ENCODE peak calls at places on chromosome 3, in four cellular contexts. One of them, this sample, is unnamed.

GRCh38 chr3:56590814-56591213 is 33.8 kb downstream of the CCDC66 start:
- DNase-seq in HCT116: no peak
- DNase-seq in K562: no peak
- DNase-seq in HepG2: no peak
- DNase-seq in this sample: no peak

GRCh38 chr3:31695280-31696008 is 162.7 kb downstream of the STT3B start:
- DNase-seq in HCT116: no peak
- DNase-seq in K562: no peak
- DNase-seq in HepG2: no peak
- DNase-seq in this sample: no peak

GRCh38 chr3:111277226-111277625 is 205.6 kb downstream of the NECTIN3 start:
- DNase-seq in HCT116: no peak
- DNase-seq in K562: no peak
- DNase-seq in HepG2: no peak
- DNase-seq in this sample: no peak

GRCh38 chr3:177714945-177715344 is 517.7 kb upstream of the TBL1XR1 start:
- DNase-seq in HCT116: no peak
- DNase-seq in K562: no peak
- DNase-seq in HepG2: no peak
- DNase-seq in this sample: no peak

GRCh38 chr3:31423522-31423921 is 109.2 kb upstream of the STT3B start:
- DNase-seq in HCT116: no peak
- DNase-seq in K562: no peak
- DNase-seq in HepG2: peak
- DNase-seq in this sample: no peak

GRCh38 chr3:27228805-27229204 is 140.4 kb downstream of the NEK10 start:
- DNase-seq in HCT116: peak
- DNase-seq in K562: no peak
- DNase-seq in HepG2: peak
- DNase-seq in this sample: no peak

GRCh38 chr3:117843356-117843755 is 1133.8 kb downstream of the TUSC7 start:
- DNase-seq in HCT116: no peak
- DNase-seq in K562: no peak
- DNase-seq in HepG2: no peak
- DNase-seq in this sample: no peak

GRCh38 chr3:185824467-185825378 is at the start of gene IGF2BP2:
- DNase-seq in HCT116: no peak
- DNase-seq in K562: peak
- DNase-seq in HepG2: peak
- DNase-seq in this sample: no peak

GRCh38 chr3:114877378-114878118 is 269.5 kb downstream of the ZBTB20 start:
- DNase-seq in HCT116: no peak
- DNase-seq in K562: no peak
- DNase-seq in HepG2: no peak
- DNase-seq in this sample: no peak

GRCh38 chr3:143035466-143036214 is 34.3 kb downstream of the U2SURP start:
- DNase-seq in HCT116: no peak
- DNase-seq in K562: no peak
- DNase-seq in HepG2: no peak
- DNase-seq in this sample: no peak

GRCh38 chr3:8773941-8774542 is 4.6 kb upstream of the OXTR start:
- DNase-seq in HCT116: no peak
- DNase-seq in K562: no peak
- DNase-seq in HepG2: no peak
- DNase-seq in this sample: no peak

GRCh38 chr3:174218011-174218410 is 641.1 kb upstream of the NAALADL2 start:
- DNase-seq in HCT116: no peak
- DNase-seq in K562: no peak
- DNase-seq in HepG2: no peak
- DNase-seq in this sample: no peak

GRCh38 chr3:51581529-51581928 is 43.0 kb downstream of the RAD54L2 start:
- DNase-seq in HCT116: no peak
- DNase-seq in K562: peak
- DNase-seq in HepG2: no peak
- DNase-seq in this sample: no peak

GRCh38 chr3:114147281-114147680 is 31.6 kb downstream of the DRD3 start:
- DNase-seq in HCT116: no peak
- DNase-seq in K562: no peak
- DNase-seq in HepG2: no peak
- DNase-seq in this sample: no peak

GRCh38 chr3:18657858-18658820 is 233.0 kb upstream of the SATB1 start:
- DNase-seq in HCT116: no peak
- DNase-seq in K562: no peak
- DNase-seq in HepG2: no peak
- DNase-seq in this sample: no peak

GRCh38 chr3:124859025-124859424 is 28.1 kb downstream of the ITGB5 start:
- DNase-seq in HCT116: no peak
- DNase-seq in K562: no peak
- DNase-seq in HepG2: no peak
- DNase-seq in this sample: peak

GRCh38 chr3:155409336-155409735 is 115.9 kb upstream of the STRIT1 start:
- DNase-seq in HCT116: no peak
- DNase-seq in K562: no peak
- DNase-seq in HepG2: no peak
- DNase-seq in this sample: no peak

GRCh38 chr3:64368163-64369025 is 143.1 kb upstream of the PRICKLE2 start:
- DNase-seq in HCT116: no peak
- DNase-seq in K562: no peak
- DNase-seq in HepG2: no peak
- DNase-seq in this sample: no peak

GRCh38 chr3:194407423-194407822 is 8.4 kb upstream of the GP5 start:
- DNase-seq in HCT116: no peak
- DNase-seq in K562: no peak
- DNase-seq in HepG2: peak
- DNase-seq in this sample: no peak

GRCh38 chr3:29871087-29871486 is 590.2 kb downstream of the RBMS3 start:
- DNase-seq in HCT116: no peak
- DNase-seq in K562: no peak
- DNase-seq in HepG2: no peak
- DNase-seq in this sample: no peak

GRCh38 chr3:11853450-11853849 is 6.8 kb upstream of the TAMM41 start:
- DNase-seq in HCT116: no peak
- DNase-seq in K562: no peak
- DNase-seq in HepG2: no peak
- DNase-seq in this sample: no peak

GRCh38 chr3:153349138-153349499 is 187.1 kb downstream of the RAP2B start:
- DNase-seq in HCT116: no peak
- DNase-seq in K562: no peak
- DNase-seq in HepG2: no peak
- DNase-seq in this sample: no peak

GRCh38 chr3:11495948-11496557 is 147.7 kb downstream of the VGLL4 start:
- DNase-seq in HCT116: no peak
- DNase-seq in K562: no peak
- DNase-seq in HepG2: no peak
- DNase-seq in this sample: no peak

GRCh38 chr3:30465454-30465853 is 140.9 kb upstream of the TGFBR2 start:
- DNase-seq in HCT116: no peak
- DNase-seq in K562: no peak
- DNase-seq in HepG2: no peak
- DNase-seq in this sample: no peak

GRCh38 chr3:86161493-86161892 is 829.5 kb downstream of the VGLL3 start:
- DNase-seq in HCT116: no peak
- DNase-seq in K562: no peak
- DNase-seq in HepG2: no peak
- DNase-seq in this sample: no peak

GRCh38 chr3:45010718-45011355 is 15.3 kb upstream of the CLEC3B start:
- DNase-seq in HCT116: no peak
- DNase-seq in K562: no peak
- DNase-seq in HepG2: no peak
- DNase-seq in this sample: no peak

GRCh38 chr3:71111784-71112440 is 471.6 kb downstream of the FOXP1 start:
- DNase-seq in HCT116: peak
- DNase-seq in K562: no peak
- DNase-seq in HepG2: peak
- DNase-seq in this sample: peak

GRCh38 chr3:41693799-41694198 is 268.1 kb downstream of the ULK4 start:
- DNase-seq in HCT116: no peak
- DNase-seq in K562: no peak
- DNase-seq in HepG2: no peak
- DNase-seq in this sample: no peak

GRCh38 chr3:49173116-49173791 is 1.9 kb downstream of the KLHDC8B start:
- DNase-seq in HCT116: no peak
- DNase-seq in K562: peak
- DNase-seq in HepG2: peak
- DNase-seq in this sample: no peak
- TF ChIP-seq SIN3A in HCT116: no peak
- TF ChIP-seq SIN3A in K562: no peak
- TF ChIP-seq SIN3A in HepG2: no peak
- TF ChIP-seq SIN3A in this sample: no peak

GRCh38 chr3:100753846-100754245 is 44.6 kb downstream of the TFG start:
- DNase-seq in HCT116: no peak
- DNase-seq in K562: no peak
- DNase-seq in HepG2: no peak
- DNase-seq in this sample: no peak

GRCh38 chr3:100760377-100760776 is 51.1 kb downstream of the TFG start:
- DNase-seq in HCT116: no peak
- DNase-seq in K562: no peak
- DNase-seq in HepG2: no peak
- DNase-seq in this sample: no peak

GRCh38 chr3:100756441-100756840 is 47.1 kb downstream of the TFG start:
- DNase-seq in HCT116: no peak
- DNase-seq in K562: no peak
- DNase-seq in HepG2: no peak
- DNase-seq in this sample: no peak

GRCh38 chr3:100759162-100759561 is 49.9 kb downstream of the TFG start:
- DNase-seq in HCT116: no peak
- DNase-seq in K562: peak
- DNase-seq in HepG2: no peak
- DNase-seq in this sample: no peak

DNA sequence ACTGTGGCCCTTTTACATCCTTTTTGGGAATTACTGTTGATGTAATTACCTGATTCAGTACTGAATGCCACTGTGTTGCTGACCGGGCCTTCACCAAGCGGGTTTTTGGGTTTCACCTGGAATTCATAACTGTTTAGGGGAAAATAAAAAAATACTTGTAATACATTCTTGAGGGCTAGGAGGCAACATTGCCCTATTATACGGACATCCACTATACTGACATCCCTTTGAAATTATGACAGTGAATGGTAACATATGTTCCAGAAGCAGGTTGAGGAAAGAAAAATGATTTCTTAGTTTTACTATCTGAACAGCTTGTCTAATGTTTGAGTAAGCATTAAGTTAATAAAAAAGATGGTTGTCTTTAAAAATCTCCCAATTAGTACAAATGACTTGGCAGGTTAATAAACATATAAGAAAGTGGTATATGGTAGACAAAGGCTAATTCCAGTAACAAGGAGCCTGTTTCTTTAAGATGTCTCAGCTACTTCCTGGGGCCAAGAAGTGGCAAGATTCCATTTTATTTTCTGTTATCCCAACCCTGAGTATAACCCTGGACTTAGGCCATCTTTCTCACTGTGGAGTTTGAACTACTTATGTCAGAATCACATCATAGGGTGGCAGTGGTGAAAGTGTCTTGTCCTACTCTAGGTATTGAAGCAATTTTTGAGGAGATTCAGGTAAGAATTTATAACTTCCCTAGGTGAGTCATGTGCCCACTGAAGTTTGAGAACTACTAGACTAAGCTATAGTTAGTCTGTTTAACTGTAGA is 45.5 kb downstream of the TFG start:
- DNase-seq in HCT116: no peak
- DNase-seq in K562: no peak
- DNase-seq in HepG2: no peak
- DNase-seq in this sample: no peak
- TF ChIP-seq CTCF in HCT116: no peak
- TF ChIP-seq CTCF in K562: no peak
- TF ChIP-seq CTCF in HepG2: no peak
- TF ChIP-seq CTCF in this sample: no peak

DNA sequence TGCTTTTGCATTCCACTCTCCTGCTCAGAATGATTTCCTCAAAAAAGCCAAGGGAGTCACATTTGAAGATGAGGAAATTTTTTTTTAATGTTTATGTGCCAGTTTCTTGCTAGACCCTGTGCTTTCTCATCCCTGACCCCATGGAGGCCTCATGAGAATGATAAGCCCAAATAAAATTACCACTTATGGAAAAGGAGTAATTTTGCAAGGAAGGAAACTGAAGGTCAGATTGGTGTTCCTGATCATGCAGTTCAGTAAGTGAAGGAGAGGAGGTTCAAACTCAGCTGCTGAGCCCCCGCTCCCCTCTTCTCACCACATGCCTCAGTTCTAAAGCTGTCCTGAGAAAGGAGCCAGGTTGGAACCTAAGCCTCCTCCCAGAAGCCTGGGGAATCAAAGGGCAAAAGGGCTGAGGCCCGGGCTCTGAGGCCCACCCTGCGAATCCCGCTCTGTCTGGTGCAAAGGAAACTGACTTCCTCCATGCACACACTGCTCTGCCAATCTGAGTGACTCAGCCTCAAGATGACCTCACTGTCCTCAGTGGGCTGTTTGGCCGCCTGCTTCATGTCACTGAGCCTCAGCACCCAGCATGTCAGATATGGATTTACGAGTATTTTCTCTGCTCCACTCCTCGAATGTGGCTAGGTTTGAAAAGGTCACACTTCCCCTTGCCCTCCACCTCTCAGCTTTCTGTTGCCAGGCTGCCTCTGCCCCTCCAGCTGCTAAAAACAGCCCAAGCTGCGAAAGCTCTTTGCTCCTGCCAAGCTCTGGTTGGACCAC is 56.9 kb upstream of the FLNB start:
- DNase-seq in HCT116: peak
- DNase-seq in K562: peak
- DNase-seq in HepG2: peak
- DNase-seq in this sample: no peak
- TF ChIP-seq SIN3A in HCT116: no peak
- TF ChIP-seq SIN3A in K562: no peak
- TF ChIP-seq SIN3A in HepG2: no peak
- TF ChIP-seq SIN3A in this sample: no peak

GRCh38 chr3:141487419-141488345 is 855 bp downstream of the RASA2 start:
- DNase-seq in HCT116: peak
- DNase-seq in K562: peak
- DNase-seq in HepG2: peak
- DNase-seq in this sample: no peak

GRCh38 chr3:141491081-141491480 is 4.3 kb downstream of the RASA2 start:
- DNase-seq in HCT116: no peak
- DNase-seq in K562: no peak
- DNase-seq in HepG2: no peak
- DNase-seq in this sample: no peak

GRCh38 chr3:141493152-141493551 is 6.3 kb downstream of the RASA2 start:
- DNase-seq in HCT116: no peak
- DNase-seq in K562: no peak
- DNase-seq in HepG2: no peak
- DNase-seq in this sample: no peak

GRCh38 chr3:141489184-141489583 is 2.4 kb downstream of the RASA2 start:
- DNase-seq in HCT116: no peak
- DNase-seq in K562: no peak
- DNase-seq in HepG2: no peak
- DNase-seq in this sample: no peak

DNA sequence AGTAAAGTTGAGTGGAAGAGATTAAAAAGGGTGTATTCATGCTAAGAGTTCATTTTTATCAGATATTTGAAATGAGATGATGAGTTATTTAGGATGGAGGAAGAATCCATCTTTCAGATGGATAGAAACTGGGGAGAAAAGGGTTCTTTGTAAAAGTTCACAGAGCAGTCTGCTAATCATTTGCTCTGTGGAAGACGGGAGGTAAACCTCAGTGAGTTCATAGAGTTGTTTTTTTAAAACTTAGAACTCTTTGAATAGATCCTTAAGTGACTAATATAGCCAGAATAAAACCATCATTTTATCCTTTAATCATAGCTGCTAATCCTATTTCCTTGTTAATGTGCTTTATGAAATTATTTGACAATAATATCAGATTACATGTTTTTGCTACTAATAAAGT is 5.1 kb downstream of the RASA2 start:
- DNase-seq in HCT116: no peak
- DNase-seq in K562: no peak
- DNase-seq in HepG2: no peak
- DNase-seq in this sample: no peak
- TF ChIP-seq CTCF in HCT116: no peak
- TF ChIP-seq CTCF in K562: no peak
- TF ChIP-seq CTCF in HepG2: no peak
- TF ChIP-seq CTCF in this sample: no peak